ENCODE peak calls at places on chromosomes 6 and 20, in seven cellular contexts. One of them, this sample, is unnamed.

GRCh38 chr20:23111307-23111943 is 25.3 kb upstream of the CD93 start:
- DNase-seq in GM18507: no peak
- DNase-seq in T follicular helper cell: no peak
- DNase-seq in fibroblast of gingiva: no peak
- DNase-seq in DMS153: no peak
- DNase-seq in GM13976: no peak
- DNase-seq in central memory CD4-positive, alpha-beta T cell: no peak
- DNase-seq in this sample: no peak

GRCh38 chr20:4633780-4634179 is 87.9 kb upstream of the PRND start:
- DNase-seq in GM18507: no peak
- DNase-seq in T follicular helper cell: no peak
- DNase-seq in fibroblast of gingiva: peak; percentile 72
- DNase-seq in DMS153: no peak
- DNase-seq in GM13976: no peak
- DNase-seq in central memory CD4-positive, alpha-beta T cell: no peak
- DNase-seq in this sample: no peak

GRCh38 chr20:38297916-38298674 is 5.9 kb upstream of the BPI start:
- DNase-seq in GM18507: no peak
- DNase-seq in T follicular helper cell: no peak
- DNase-seq in fibroblast of gingiva: no peak
- DNase-seq in DMS153: no peak
- DNase-seq in GM13976: no peak
- DNase-seq in central memory CD4-positive, alpha-beta T cell: no peak
- DNase-seq in this sample: no peak

GRCh38 chr6:54717849-54718455 is 128.6 kb upstream of the FAM83B start:
- DNase-seq in GM18507: no peak
- DNase-seq in T follicular helper cell: peak; percentile 17
- DNase-seq in fibroblast of gingiva: peak; percentile 14
- DNase-seq in DMS153: peak; percentile 62
- DNase-seq in GM13976: peak; percentile 40
- DNase-seq in central memory CD4-positive, alpha-beta T cell: peak; percentile 3
- DNase-seq in this sample: peak; percentile 18

GRCh38 chr6:11368760-11369159 is 136.3 kb upstream of the NEDD9 start:
- DNase-seq in GM18507: no peak
- DNase-seq in T follicular helper cell: no peak
- DNase-seq in fibroblast of gingiva: no peak
- DNase-seq in DMS153: no peak
- DNase-seq in GM13976: no peak
- DNase-seq in central memory CD4-positive, alpha-beta T cell: no peak
- DNase-seq in this sample: no peak

GRCh38 chr20:9408422-9409300 is 105.7 kb upstream of the LAMP5 start:
- DNase-seq in GM18507: no peak
- DNase-seq in T follicular helper cell: no peak
- DNase-seq in fibroblast of gingiva: peak; percentile 70
- DNase-seq in DMS153: no peak
- DNase-seq in GM13976: no peak
- DNase-seq in central memory CD4-positive, alpha-beta T cell: no peak
- DNase-seq in this sample: no peak

GRCh38 chr6:30769088-30769852 is 24.9 kb upstream of the IER3 start:
- DNase-seq in GM18507: no peak
- DNase-seq in T follicular helper cell: peak; percentile 29
- DNase-seq in fibroblast of gingiva: peak; percentile 77
- DNase-seq in DMS153: no peak
- DNase-seq in GM13976: no peak
- DNase-seq in central memory CD4-positive, alpha-beta T cell: peak; percentile 58
- DNase-seq in this sample: no peak

GRCh38 chr6:63714091-63714490 is 78.5 kb downstream of the PHF3 start:
- DNase-seq in GM18507: no peak
- DNase-seq in T follicular helper cell: no peak
- DNase-seq in fibroblast of gingiva: no peak
- DNase-seq in DMS153: no peak
- DNase-seq in GM13976: no peak
- DNase-seq in central memory CD4-positive, alpha-beta T cell: no peak
- DNase-seq in this sample: no peak

GRCh38 chr6:166441641-166442078 is 58.9 kb upstream of the MPC1 start:
- DNase-seq in GM18507: no peak
- DNase-seq in T follicular helper cell: no peak
- DNase-seq in fibroblast of gingiva: no peak
- DNase-seq in DMS153: no peak
- DNase-seq in GM13976: no peak
- DNase-seq in central memory CD4-positive, alpha-beta T cell: no peak
- DNase-seq in this sample: no peak

GRCh38 chr6:135600086-135600702 is 102.7 kb upstream of the AHI1 start:
- DNase-seq in GM18507: no peak
- DNase-seq in T follicular helper cell: no peak
- DNase-seq in fibroblast of gingiva: no peak
- DNase-seq in DMS153: peak; percentile 95
- DNase-seq in GM13976: no peak
- DNase-seq in central memory CD4-positive, alpha-beta T cell: no peak
- DNase-seq in this sample: no peak

GRCh38 chr6:106025655-106026054 is 60.5 kb upstream of the PRDM1 start:
- DNase-seq in GM18507: no peak
- DNase-seq in T follicular helper cell: no peak
- DNase-seq in fibroblast of gingiva: peak; percentile 70
- DNase-seq in DMS153: no peak
- DNase-seq in GM13976: no peak
- DNase-seq in central memory CD4-positive, alpha-beta T cell: no peak
- DNase-seq in this sample: no peak

GRCh38 chr6:37763413-37763812 is 56.1 kb upstream of the ZFAND3 start:
- DNase-seq in GM18507: no peak
- DNase-seq in T follicular helper cell: no peak
- DNase-seq in fibroblast of gingiva: no peak
- DNase-seq in DMS153: no peak
- DNase-seq in GM13976: no peak
- DNase-seq in central memory CD4-positive, alpha-beta T cell: no peak
- DNase-seq in this sample: no peak

GRCh38 chr6:44109212-44109611 is 18.0 kb downstream of the MRPL14 start:
- DNase-seq in GM18507: no peak
- DNase-seq in T follicular helper cell: no peak
- DNase-seq in fibroblast of gingiva: no peak
- DNase-seq in DMS153: no peak
- DNase-seq in GM13976: no peak
- DNase-seq in central memory CD4-positive, alpha-beta T cell: no peak
- DNase-seq in this sample: no peak

GRCh38 chr20:42852691-42853090 is 337.0 kb downstream of the PTPRT start:
- DNase-seq in GM18507: no peak
- DNase-seq in T follicular helper cell: no peak
- DNase-seq in fibroblast of gingiva: no peak
- DNase-seq in DMS153: no peak
- DNase-seq in GM13976: no peak
- DNase-seq in central memory CD4-positive, alpha-beta T cell: no peak
- DNase-seq in this sample: no peak

GRCh38 chr20:20711413-20711812 is 1.0 kb downstream of the RALGAPA2 start:
- DNase-seq in GM18507: no peak
- DNase-seq in T follicular helper cell: peak; percentile 1
- DNase-seq in fibroblast of gingiva: no peak
- DNase-seq in DMS153: no peak
- DNase-seq in GM13976: no peak
- DNase-seq in central memory CD4-positive, alpha-beta T cell: peak; percentile 14
- DNase-seq in this sample: no peak

GRCh38 chr6:125753218-125753936 is 3.9 kb downstream of the HEY2 start:
- DNase-seq in GM18507: no peak
- DNase-seq in T follicular helper cell: no peak
- DNase-seq in fibroblast of gingiva: peak; percentile 34
- DNase-seq in DMS153: no peak
- DNase-seq in GM13976: no peak
- DNase-seq in central memory CD4-positive, alpha-beta T cell: peak; percentile 23
- DNase-seq in this sample: peak; percentile 47

GRCh38 chr20:23928788-23929187 is 49.2 kb upstream of the CST5 start:
- DNase-seq in GM18507: no peak
- DNase-seq in T follicular helper cell: peak; percentile 30
- DNase-seq in fibroblast of gingiva: no peak
- DNase-seq in DMS153: no peak
- DNase-seq in GM13976: no peak
- DNase-seq in central memory CD4-positive, alpha-beta T cell: peak; percentile 32
- DNase-seq in this sample: no peak

GRCh38 chr20:41029150-41029872 is 689 bp downstream of the TOP1 start:
- DNase-seq in GM18507: no peak
- DNase-seq in T follicular helper cell: peak; percentile 10
- DNase-seq in fibroblast of gingiva: no peak
- DNase-seq in DMS153: no peak
- DNase-seq in GM13976: peak; percentile 75
- DNase-seq in central memory CD4-positive, alpha-beta T cell: peak; percentile 30
- DNase-seq in this sample: peak; percentile 61

GRCh38 chr6:107440935-107441334 is 18.4 kb downstream of the PDSS2 start:
- DNase-seq in GM18507: no peak
- DNase-seq in T follicular helper cell: no peak
- DNase-seq in fibroblast of gingiva: no peak
- DNase-seq in DMS153: no peak
- DNase-seq in GM13976: no peak
- DNase-seq in central memory CD4-positive, alpha-beta T cell: no peak
- DNase-seq in this sample: no peak

GRCh38 chr20:63696628-63697356 is at the start of gene TNFRSF6B:
- DNase-seq in GM18507: no peak
- DNase-seq in T follicular helper cell: no peak
- DNase-seq in fibroblast of gingiva: no peak
- DNase-seq in DMS153: no peak
- DNase-seq in GM13976: no peak
- DNase-seq in central memory CD4-positive, alpha-beta T cell: no peak
- DNase-seq in this sample: no peak

GRCh38 chr6:93644611-93645010 is 225.3 kb upstream of the EPHA7 start:
- DNase-seq in GM18507: no peak
- DNase-seq in T follicular helper cell: no peak
- DNase-seq in fibroblast of gingiva: no peak
- DNase-seq in DMS153: peak; percentile 76
- DNase-seq in GM13976: no peak
- DNase-seq in central memory CD4-positive, alpha-beta T cell: no peak
- DNase-seq in this sample: no peak

GRCh38 chr6:158253248-158253647 is 59.0 kb upstream of the TULP4 start:
- DNase-seq in GM18507: no peak
- DNase-seq in T follicular helper cell: no peak
- DNase-seq in fibroblast of gingiva: no peak
- DNase-seq in DMS153: no peak
- DNase-seq in GM13976: no peak
- DNase-seq in central memory CD4-positive, alpha-beta T cell: no peak
- DNase-seq in this sample: no peak

GRCh38 chr6:65546894-65547293 is 160.1 kb downstream of the EYS start:
- DNase-seq in GM18507: no peak
- DNase-seq in T follicular helper cell: no peak
- DNase-seq in fibroblast of gingiva: no peak
- DNase-seq in DMS153: no peak
- DNase-seq in GM13976: no peak
- DNase-seq in central memory CD4-positive, alpha-beta T cell: no peak
- DNase-seq in this sample: no peak

GRCh38 chr6:170291271-170292110 is 613 bp upstream of the DLL1 start:
- DNase-seq in GM18507: no peak
- DNase-seq in T follicular helper cell: peak; percentile 37
- DNase-seq in fibroblast of gingiva: peak; percentile 46
- DNase-seq in DMS153: peak; percentile 90
- DNase-seq in GM13976: peak; percentile 72
- DNase-seq in central memory CD4-positive, alpha-beta T cell: peak; percentile 32
- DNase-seq in this sample: peak; percentile 78

GRCh38 chr6:2038096-2038495 is 207.3 kb downstream of the GMDS start:
- DNase-seq in GM18507: no peak
- DNase-seq in T follicular helper cell: no peak
- DNase-seq in fibroblast of gingiva: no peak
- DNase-seq in DMS153: peak; percentile 4
- DNase-seq in GM13976: no peak
- DNase-seq in central memory CD4-positive, alpha-beta T cell: peak; percentile 57
- DNase-seq in this sample: no peak

GRCh38 chr20:44646023-44646640 is 5.4 kb downstream of the ADA start:
- DNase-seq in GM18507: no peak
- DNase-seq in T follicular helper cell: no peak
- DNase-seq in fibroblast of gingiva: no peak
- DNase-seq in DMS153: peak; percentile 16
- DNase-seq in GM13976: no peak
- DNase-seq in central memory CD4-positive, alpha-beta T cell: peak; percentile 33
- DNase-seq in this sample: peak; percentile 40

GRCh38 chr20:3046677-3047462 is 1.0 kb downstream of the MRPS26 start:
- DNase-seq in GM18507: no peak
- DNase-seq in T follicular helper cell: no peak
- DNase-seq in fibroblast of gingiva: no peak
- DNase-seq in DMS153: peak; percentile 63
- DNase-seq in GM13976: peak; percentile 50
- DNase-seq in central memory CD4-positive, alpha-beta T cell: no peak
- DNase-seq in this sample: no peak

GRCh38 chr6:82906951-82907350 is 158.7 kb downstream of the UBE3D start:
- DNase-seq in GM18507: no peak
- DNase-seq in T follicular helper cell: no peak
- DNase-seq in fibroblast of gingiva: peak; percentile 30
- DNase-seq in DMS153: no peak
- DNase-seq in GM13976: no peak
- DNase-seq in central memory CD4-positive, alpha-beta T cell: no peak
- DNase-seq in this sample: no peak

GRCh38 chr6:138833819-138834539 is 38.1 kb downstream of the ECT2L start:
- DNase-seq in GM18507: no peak
- DNase-seq in T follicular helper cell: no peak
- DNase-seq in fibroblast of gingiva: no peak
- DNase-seq in DMS153: peak; percentile 65
- DNase-seq in GM13976: no peak
- DNase-seq in central memory CD4-positive, alpha-beta T cell: no peak
- DNase-seq in this sample: no peak

GRCh38 chr20:49318430-49319203 is 40.8 kb upstream of the ZNFX1 start:
- DNase-seq in GM18507: no peak
- DNase-seq in T follicular helper cell: no peak
- DNase-seq in fibroblast of gingiva: no peak
- DNase-seq in DMS153: no peak
- DNase-seq in GM13976: no peak
- DNase-seq in central memory CD4-positive, alpha-beta T cell: peak; percentile 9
- DNase-seq in this sample: no peak

GRCh38 chr6:15901141-15902115 is 227.5 kb upstream of the MYLIP start:
- DNase-seq in GM18507: peak; percentile 64
- DNase-seq in T follicular helper cell: no peak
- DNase-seq in fibroblast of gingiva: peak; percentile 39
- DNase-seq in DMS153: peak; percentile 58
- DNase-seq in GM13976: peak; percentile 68
- DNase-seq in central memory CD4-positive, alpha-beta T cell: no peak
- DNase-seq in this sample: peak; percentile 77

GRCh38 chr20:34643919-34644318 is 33.0 kb downstream of the PIGU start:
- DNase-seq in GM18507: no peak
- DNase-seq in T follicular helper cell: no peak
- DNase-seq in fibroblast of gingiva: peak; percentile 90
- DNase-seq in DMS153: no peak
- DNase-seq in GM13976: no peak
- DNase-seq in central memory CD4-positive, alpha-beta T cell: no peak
- DNase-seq in this sample: no peak

GRCh38 chr20:31484001-31484400 is 8.9 kb downstream of the REM1 start:
- DNase-seq in GM18507: no peak
- DNase-seq in T follicular helper cell: no peak
- DNase-seq in fibroblast of gingiva: no peak
- DNase-seq in DMS153: no peak
- DNase-seq in GM13976: no peak
- DNase-seq in central memory CD4-positive, alpha-beta T cell: no peak
- DNase-seq in this sample: peak; percentile 42

GRCh38 chr6:157187182-157188093 is 135.9 kb downstream of the TMEM242 start:
- DNase-seq in GM18507: no peak
- DNase-seq in T follicular helper cell: no peak
- DNase-seq in fibroblast of gingiva: no peak
- DNase-seq in DMS153: peak; percentile 90
- DNase-seq in GM13976: no peak
- DNase-seq in central memory CD4-positive, alpha-beta T cell: no peak
- DNase-seq in this sample: no peak

GRCh38 chr20:38604873-38605303 is 3.3 kb downstream of the ARHGAP40 start:
- DNase-seq in GM18507: no peak
- DNase-seq in T follicular helper cell: no peak
- DNase-seq in fibroblast of gingiva: no peak
- DNase-seq in DMS153: no peak
- DNase-seq in GM13976: no peak
- DNase-seq in central memory CD4-positive, alpha-beta T cell: no peak
- DNase-seq in this sample: no peak

GRCh38 chr20:63295422-63295821 is 2.4 kb downstream of the COL20A1 start:
- DNase-seq in GM18507: no peak
- DNase-seq in T follicular helper cell: no peak
- DNase-seq in fibroblast of gingiva: no peak
- DNase-seq in DMS153: no peak
- DNase-seq in GM13976: no peak
- DNase-seq in central memory CD4-positive, alpha-beta T cell: peak; percentile 19
- DNase-seq in this sample: no peak